ENCODE peak calls at places on chromosomes 3 and 15, in nine cellular contexts. C is BJ, U is adrenal gland, J is thoracic aorta, N is Karpas-422, K is HepG2, G is bronchial epithelial cell, H is aorta, T is pancreas. S is an unnamed sample.

GRCh38 chr3:110391640-110392395 is 679.8 kb upstream of the NECTIN3 start:
- DNase-seq in T (no peak), C (no peak), K (no peak), G (peak; percentile 55), H (no peak), J (no peak), U (no peak), N (no peak), S (no peak)

GRCh38 chr3:185645596-185646381 is 59.7 kb downstream of the SENP2 start:
- DNase-seq in N (no peak), G (no peak), J (no peak), K (no peak), U (peak; percentile 57), H (no peak), C (no peak), T (no peak), S (no peak)

GRCh38 chr3:133896002-133896761 is 500 bp upstream of the RAB6B start:
- DNase-seq in H (no peak), C (no peak), J (no peak), G (no peak), T (no peak), K (no peak), U (no peak), N (no peak), S (no peak)

GRCh38 chr15:86082619-86083377 is 3.1 kb downstream of the AGBL1 start:
- DNase-seq in G (no peak), H (no peak), C (no peak), N (no peak), T (no peak), J (no peak), U (peak; percentile 66), K (no peak), S (no peak)

GRCh38 chr3:52455283-52456168 is at the start of gene NISCH:
- DNase-seq in G (peak; percentile 38), N (peak; percentile 97), K (peak; percentile 58), C (no peak), T (peak; percentile 95), U (peak; percentile 95), H (peak; percentile 93), J (peak; percentile 73), S (peak; percentile 97)

GRCh38 chr3:111723293-111723963 is 128.3 kb upstream of the ZBED2 start:
- DNase-seq in U (no peak), H (no peak), N (peak; percentile 76), T (no peak), C (peak; percentile 92), K (no peak), J (no peak), G (peak; percentile 26), S (no peak)

GRCh38 chr3:126604691-126605090 is 46.0 kb upstream of the C3orf22 start:
- DNase-seq in N (no peak), U (no peak), K (no peak), H (no peak), G (no peak), T (no peak), J (no peak), C (no peak), S (no peak)

GRCh38 chr3:125437631-125438435 is 62.7 kb upstream of the ZNF148 start:
- DNase-seq in J (no peak), T (no peak), H (peak; percentile 71), C (no peak), U (peak; percentile 80), K (peak; percentile 32), N (peak; percentile 80), G (peak; percentile 22), S (peak; percentile 52)

GRCh38 chr15:38671675-38672141 is 107.1 kb upstream of the RASGRP1 start:
- DNase-seq in J (no peak), C (no peak), U (no peak), H (no peak), K (no peak), N (peak; percentile 76), G (peak; percentile 23), T (no peak), S (peak; percentile 78)

GRCh38 chr3:10948326-10948725 is 44.2 kb upstream of the SLC6A1 start:
- DNase-seq in N (no peak), U (no peak), C (no peak), T (peak; percentile 23), H (no peak), J (no peak), G (no peak), K (no peak), S (no peak)

GRCh38 chr3:10949197-10949596 is 43.4 kb upstream of the SLC6A1 start:
- DNase-seq in U (no peak), N (no peak), G (no peak), C (no peak), T (no peak), H (no peak), J (no peak), K (no peak), S (no peak)

GRCh38 chr3:10952525-10952924 is 40.0 kb upstream of the SLC6A1 start:
- DNase-seq in H (no peak), G (no peak), J (no peak), K (no peak), N (no peak), C (no peak), T (no peak), U (no peak), S (no peak)

GRCh38 chr3:10951295-10951926 is 41.1 kb upstream of the SLC6A1 start:
- DNase-seq in J (no peak), G (no peak), K (no peak), U (no peak), C (no peak), T (no peak), N (no peak), H (no peak), S (no peak)

DNA sequence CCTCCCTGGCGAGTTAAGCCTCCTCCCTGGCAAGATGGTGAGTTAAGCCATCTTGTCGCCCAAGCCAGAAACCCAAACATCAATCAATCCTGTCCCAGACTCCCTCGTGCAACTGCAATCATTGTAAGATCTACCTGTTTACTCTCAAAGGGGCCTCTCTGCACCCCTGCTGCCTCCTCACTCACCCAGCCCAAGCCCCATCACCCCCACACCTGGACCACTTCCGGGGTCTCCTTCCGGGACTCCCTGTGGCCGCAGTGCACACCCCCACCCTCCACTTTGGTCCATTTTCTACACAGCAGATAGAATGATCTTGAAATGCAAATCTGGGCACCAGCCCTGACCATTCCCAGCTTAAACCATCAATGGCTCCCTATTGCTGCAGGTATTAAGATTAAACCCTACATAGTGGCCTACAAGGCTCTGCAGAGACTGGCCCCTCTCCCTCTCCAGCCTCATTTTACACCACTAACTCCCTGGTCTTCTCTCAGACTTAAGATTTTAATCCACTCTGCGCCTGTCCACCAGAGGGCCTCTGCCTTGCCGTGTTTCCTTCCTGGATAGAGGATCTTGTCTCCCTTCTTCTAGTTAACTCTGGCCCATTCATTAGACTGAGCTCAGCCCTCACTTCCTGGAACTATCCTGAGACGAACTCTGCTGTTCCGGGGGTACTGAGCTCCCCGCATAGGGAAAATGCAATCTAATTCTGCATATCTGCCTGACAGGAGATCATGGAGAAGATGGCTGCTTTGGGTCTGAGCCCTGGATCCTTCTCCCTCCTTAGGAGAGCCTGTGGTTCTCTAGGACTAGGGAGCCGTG is 41.9 kb upstream of the SLC6A1 start:
- DNase-seq in K (peak; percentile 25), T (no peak), G (peak; percentile 32), H (no peak), C (no peak), J (no peak), N (peak; percentile 67), U (peak; percentile 60), S (no peak)
- H3K4me3 ChIP-seq in K (no peak overlapping the region), T (no peak overlapping the region), G (no peak overlapping the region), H (no peak overlapping the region), C (no peak overlapping the region), J (no peak overlapping the region), N (no peak overlapping the region), U (no peak overlapping the region), S (no peak overlapping the region)

DNA sequence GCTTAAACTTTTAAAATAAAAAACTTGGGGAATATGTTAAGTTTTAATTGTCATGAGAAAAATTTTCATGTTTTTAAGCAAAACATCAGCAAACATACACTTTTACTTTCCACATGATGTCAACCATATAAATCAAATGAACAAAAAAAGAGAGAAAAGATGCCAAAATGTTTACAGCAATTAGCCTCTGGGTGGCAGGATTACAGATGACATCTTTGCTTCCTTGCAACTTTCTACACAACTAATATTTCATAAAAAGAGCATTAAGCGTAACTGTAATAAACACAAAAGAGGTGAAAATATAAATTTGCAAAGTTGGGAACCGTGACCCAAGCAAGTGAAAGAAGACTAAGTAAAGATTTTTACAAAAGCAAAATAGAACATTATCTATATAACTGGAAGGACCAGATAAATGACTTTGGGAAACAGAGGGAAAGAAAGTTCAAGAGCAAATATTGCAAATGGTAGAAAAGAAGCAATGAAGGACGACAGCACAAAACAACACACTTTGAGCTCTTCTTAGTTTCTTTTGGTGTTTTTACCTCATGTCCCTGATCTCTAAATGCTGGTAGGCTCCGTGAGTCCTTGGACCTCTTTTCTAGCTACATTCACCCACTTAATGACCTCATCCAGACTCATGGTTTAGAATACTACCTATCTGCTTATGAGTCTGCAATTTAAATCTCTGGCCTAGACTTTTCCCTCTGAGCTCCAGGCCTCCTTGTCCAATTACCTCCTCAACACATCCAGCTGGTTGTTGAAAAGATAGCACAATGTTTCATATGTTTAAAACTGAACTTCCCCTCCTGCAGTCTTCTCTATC is 9.4 kb downstream of the TP53BP1 start:
- DNase-seq in N (peak; percentile 45), T (no peak), G (no peak), J (no peak), H (no peak), U (no peak), C (no peak), K (no peak), S (no peak)
- H3K36me3 ChIP-seq in N (peaks cover 28% of the 10 kb centered on the region), T (peaks cover 12% of the 10 kb centered on the region), G (peaks cover 7% of the 10 kb centered on the region), J (peaks cover 9% of the 10 kb centered on the region), H (peaks cover 7% of the 10 kb centered on the region), U (no peaks in the 10 kb centered on the region), C (peaks cover 10% of the 10 kb centered on the region), K (peaks cover 23% of the 10 kb centered on the region), S (peaks cover 14% of the 10 kb centered on the region)

DNA sequence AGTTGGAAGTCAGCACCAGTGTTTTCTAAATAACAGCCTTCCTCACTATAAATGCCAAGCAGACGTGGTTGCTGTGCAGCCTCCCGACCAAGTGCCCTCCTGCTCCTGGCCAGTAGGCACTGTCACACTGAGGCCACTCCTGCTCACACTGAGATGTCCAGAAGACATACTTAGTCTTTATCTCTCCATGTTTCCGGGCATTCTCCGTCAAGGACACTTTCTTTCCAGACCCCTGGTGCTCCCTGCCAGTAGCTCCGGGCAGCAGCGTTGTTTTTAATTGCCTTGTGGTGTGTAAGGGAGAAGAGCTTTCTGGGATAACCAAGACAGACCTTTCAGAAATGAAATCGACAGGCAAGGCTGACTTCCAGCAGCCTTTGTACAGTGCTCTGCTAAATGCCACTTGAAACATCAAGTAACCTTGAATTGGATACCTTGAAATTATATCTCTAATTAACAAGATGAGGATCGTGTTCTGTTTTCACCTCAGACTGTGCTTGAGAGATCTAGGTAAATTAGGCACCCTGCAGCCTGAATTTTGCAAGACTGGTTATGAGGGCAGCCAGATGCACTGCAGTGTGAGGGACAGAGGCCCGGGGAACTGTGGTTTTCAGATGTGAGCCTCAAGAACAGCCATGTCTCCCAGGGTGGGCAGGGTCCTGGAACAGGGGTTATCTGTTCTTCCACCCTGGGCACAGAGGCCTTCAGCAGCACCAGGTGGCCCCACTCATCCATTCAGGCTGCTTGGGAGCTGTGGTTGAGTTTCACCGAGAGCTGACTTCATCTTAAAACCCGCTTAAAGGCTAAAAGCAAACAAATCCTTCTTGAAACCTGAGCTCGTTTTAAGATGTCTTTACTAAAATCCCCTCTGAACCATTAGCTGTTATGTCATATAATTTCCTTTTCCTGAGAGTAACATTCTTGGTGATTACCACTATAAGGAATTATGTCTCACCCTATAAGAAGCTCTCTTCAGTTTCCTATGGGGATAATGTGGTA is 105.6 kb upstream of the IL12A start:
- DNase-seq in G (peak; percentile 84), U (no peak), H (no peak), N (no peak), C (no peak), K (no peak), J (no peak), T (no peak), S (no peak)
- H3K4me3 ChIP-seq in G (no peak overlapping the region), U (no peak overlapping the region), H (no peak overlapping the region), N (no peak overlapping the region), C (no peak overlapping the region), K (no peak overlapping the region), J (no peak overlapping the region), T (no peak overlapping the region), S (no peak overlapping the region)

GRCh38 chr3:16423947-16424673 is 89.4 kb downstream of the RFTN1 start:
- DNase-seq in N (peak; percentile 79), K (no peak), H (no peak), T (no peak), U (no peak), C (no peak), G (no peak), J (no peak), S (no peak)
- H3K36me3 ChIP-seq in N (peaks cover 46% of the 10 kb centered on the region), K (no peaks in the 10 kb centered on the region), H (peaks cover 2% of the 10 kb centered on the region), T (no peaks in the 10 kb centered on the region), U (no peaks in the 10 kb centered on the region), C (no peaks in the 10 kb centered on the region), G (peaks cover 2% of the 10 kb centered on the region), J (no peaks in the 10 kb centered on the region), S (no peaks in the 10 kb centered on the region)